ENCODE peak calls at places on chromosomes 11 and 22, in four cellular contexts. L is tibial artery, V is activated gamma-delta T cell treated with Interleukin-2 at 50 U/mL for 16 hours, I is hippocampal formation. A is an unnamed sample.

GRCh38 chr22:35947794-35948425 is 80.7 kb downstream of the RBFOX2 start:
- DNase-seq in L (no peak), V (no peak), I (no peak), A (no peak)

GRCh38 chr11:31820438-31820818 is 9.3 kb upstream of the PAX6 start:
- DNase-seq in V (no peak), L (no peak), I (no peak), A (no peak)

GRCh38 chr11:71505001-71505400 is 22.1 kb upstream of the KRTAP5-7 start:
- DNase-seq in L (no peak), I (no peak), V (no peak), A (no peak)

GRCh38 chr11:31521497-31522150 is 12.1 kb downstream of the ELP4 start:
- DNase-seq in L (no peak), I (no peak), V (no peak), A (no peak)

GRCh38 chr22:29813563-29813962 is 24.5 kb downstream of the ASCC2 start:
- DNase-seq in I (no peak), V (no peak), L (no peak), A (no peak)

GRCh38 chr11:75896843-75897419 is 81.9 kb downstream of the UVRAG start:
- DNase-seq in L (no peak), I (peak), V (no peak), A (no peak)

GRCh38 chr11:75524576-75525432 is 937 bp downstream of the GDPD5 start:
- DNase-seq in I (no peak), L (no peak), V (peak), A (peak)

GRCh38 chr11:6633422-6634408 is 14.5 kb upstream of the TPP1 start:
- DNase-seq in V (no peak), I (no peak), L (peak), A (no peak)

GRCh38 chr22:40512426-40513136 is 123.9 kb downstream of the MRTFA start:
- DNase-seq in I (peak), V (no peak), L (peak), A (peak)

A was measured in ovary.